ENCODE peak calls at places on chromosomes 13 and 19, in seven cellular contexts. One of them, this sample, is unnamed.

GRCh38 chr19:51810228-51810627 is 15.3 kb downstream of the FPR3 start:
- DNase-seq in HCT116: no peak
- DNase-seq in K562: peak
- DNase-seq in A549: peak
- DNase-seq in H1: no peak
- DNase-seq in GM12878: no peak
- DNase-seq in HepG2: peak
- DNase-seq in this sample: no peak

GRCh38 chr13:40389081-40389641 is 277.3 kb downstream of the FOXO1 start:
- DNase-seq in HCT116: no peak
- DNase-seq in K562: no peak
- DNase-seq in A549: no peak
- DNase-seq in H1: no peak
- DNase-seq in GM12878: peak
- DNase-seq in HepG2: no peak
- DNase-seq in this sample: no peak

GRCh38 chr13:43783820-43784219 is 3.0 kb downstream of the ENOX1 start:
- DNase-seq in HCT116: no peak
- DNase-seq in K562: no peak
- DNase-seq in A549: peak
- DNase-seq in H1: no peak
- DNase-seq in GM12878: no peak
- DNase-seq in HepG2: no peak
- DNase-seq in this sample: peak

GRCh38 chr13:86563308-86563707 is 764.1 kb upstream of the SLITRK6 start:
- DNase-seq in HCT116: no peak
- DNase-seq in K562: no peak
- DNase-seq in A549: no peak
- DNase-seq in H1: no peak
- DNase-seq in GM12878: no peak
- DNase-seq in HepG2: no peak
- DNase-seq in this sample: peak

GRCh38 chr13:101757446-101758039 is 305.1 kb downstream of the ITGBL1 start:
- DNase-seq in HCT116: no peak
- DNase-seq in K562: no peak
- DNase-seq in A549: peak
- DNase-seq in H1: no peak
- DNase-seq in GM12878: no peak
- DNase-seq in HepG2: no peak
- DNase-seq in this sample: peak

GRCh38 chr13:43309301-43309700 is 285.9 kb downstream of the DNAJC15 start:
- DNase-seq in HCT116: no peak
- DNase-seq in K562: no peak
- DNase-seq in A549: no peak
- DNase-seq in H1: no peak
- DNase-seq in GM12878: no peak
- DNase-seq in HepG2: no peak
- DNase-seq in this sample: peak

GRCh38 chr19:15368798-15369593 is 10.6 kb downstream of the AKAP8 start:
- DNase-seq in HCT116: no peak
- DNase-seq in K562: no peak
- DNase-seq in A549: no peak
- DNase-seq in H1: no peak
- DNase-seq in GM12878: no peak
- DNase-seq in HepG2: no peak
- DNase-seq in this sample: no peak

GRCh38 chr13:106373989-106374572 is 161.4 kb downstream of the EFNB2 start:
- DNase-seq in HCT116: no peak
- DNase-seq in K562: no peak
- DNase-seq in A549: no peak
- DNase-seq in H1: no peak
- DNase-seq in GM12878: peak
- DNase-seq in HepG2: no peak
- DNase-seq in this sample: peak

GRCh38 chr13:24500977-24501376 is 11.6 kb downstream of the PARP4 start:
- DNase-seq in HCT116: no peak
- DNase-seq in K562: no peak
- DNase-seq in A549: peak
- DNase-seq in H1: no peak
- DNase-seq in GM12878: no peak
- DNase-seq in HepG2: no peak
- DNase-seq in this sample: peak

GRCh38 chr13:87123987-87124784 is 547.0 kb upstream of the SLITRK5 start:
- DNase-seq in HCT116: peak
- DNase-seq in K562: peak
- DNase-seq in A549: peak
- DNase-seq in H1: no peak
- DNase-seq in GM12878: no peak
- DNase-seq in HepG2: peak
- DNase-seq in this sample: peak

GRCh38 chr13:26679411-26679810 is 81.2 kb downstream of the GPR12 start:
- DNase-seq in HCT116: no peak
- DNase-seq in K562: no peak
- DNase-seq in A549: no peak
- DNase-seq in H1: no peak
- DNase-seq in GM12878: no peak
- DNase-seq in HepG2: no peak
- DNase-seq in this sample: peak

GRCh38 chr13:75365724-75366173 is 116.2 kb downstream of the TBC1D4 start:
- DNase-seq in HCT116: peak
- DNase-seq in K562: no peak
- DNase-seq in A549: peak
- DNase-seq in H1: no peak
- DNase-seq in GM12878: peak
- DNase-seq in HepG2: no peak
- DNase-seq in this sample: peak

GRCh38 chr13:108961542-108962125 is 332.2 kb downstream of the MYO16 start:
- DNase-seq in HCT116: peak
- DNase-seq in K562: peak
- DNase-seq in A549: peak
- DNase-seq in H1: no peak
- DNase-seq in GM12878: peak
- DNase-seq in HepG2: peak
- DNase-seq in this sample: peak

GRCh38 chr19:8017808-8018207 is 12.4 kb upstream of the ELAVL1 start:
- DNase-seq in HCT116: no peak
- DNase-seq in K562: peak
- DNase-seq in A549: no peak
- DNase-seq in H1: no peak
- DNase-seq in GM12878: no peak
- DNase-seq in HepG2: peak
- DNase-seq in this sample: no peak

GRCh38 chr13:42137856-42138537 is 89.5 kb downstream of the DGKH start:
- DNase-seq in HCT116: no peak
- DNase-seq in K562: no peak
- DNase-seq in A549: no peak
- DNase-seq in H1: no peak
- DNase-seq in GM12878: no peak
- DNase-seq in HepG2: no peak
- DNase-seq in this sample: peak

GRCh38 chr19:12162882-12163806 is at the start of gene ZNF136:
- DNase-seq in HCT116: peak
- DNase-seq in K562: peak
- DNase-seq in A549: peak
- DNase-seq in H1: peak
- DNase-seq in GM12878: peak
- DNase-seq in HepG2: peak
- DNase-seq in this sample: peak

GRCh38 chr19:12163841-12164240 is 945 bp downstream of the ZNF136 start:
- DNase-seq in HCT116: no peak
- DNase-seq in K562: peak
- DNase-seq in A549: no peak
- DNase-seq in H1: no peak
- DNase-seq in GM12878: no peak
- DNase-seq in HepG2: no peak
- DNase-seq in this sample: peak

GRCh38 chr19:12159773-12160414 is 3.0 kb upstream of the ZNF136 start:
- DNase-seq in HCT116: no peak
- DNase-seq in K562: peak
- DNase-seq in A549: no peak
- DNase-seq in H1: no peak
- DNase-seq in GM12878: no peak
- DNase-seq in HepG2: no peak
- DNase-seq in this sample: no peak

GRCh38 chr19:12166596-12166995 is 3.7 kb downstream of the ZNF136 start:
- DNase-seq in HCT116: no peak
- DNase-seq in K562: no peak
- DNase-seq in A549: no peak
- DNase-seq in H1: no peak
- DNase-seq in GM12878: no peak
- DNase-seq in HepG2: no peak
- DNase-seq in this sample: peak

GRCh38 chr19:12162513-12162881 is 399 bp upstream of the ZNF136 start:
- DNase-seq in HCT116: no peak
- DNase-seq in K562: no peak
- DNase-seq in A549: no peak
- DNase-seq in H1: no peak
- DNase-seq in GM12878: no peak
- DNase-seq in HepG2: no peak
- DNase-seq in this sample: no peak
- TF ChIP-seq CEBPB in HCT116: no peak
- TF ChIP-seq CEBPB in K562: no peak
- TF ChIP-seq CEBPB in A549: no peak
- TF ChIP-seq CEBPB in H1: no peak
- TF ChIP-seq CEBPB in GM12878: no peak
- TF ChIP-seq CEBPB in HepG2: no peak
- TF ChIP-seq CEBPB in this sample: no peak

GRCh38 chr13:20711301-20712044 is 8.0 kb downstream of the IL17D start:
- DNase-seq in HCT116: no peak
- DNase-seq in K562: no peak
- DNase-seq in A549: peak
- DNase-seq in H1: peak
- DNase-seq in GM12878: no peak
- DNase-seq in HepG2: no peak
- DNase-seq in this sample: no peak
- H3K4me2 ChIP-seq in HCT116: no peak
- H3K4me2 ChIP-seq in K562: no peak
- H3K4me2 ChIP-seq in A549: no peak
- H3K4me2 ChIP-seq in H1: no peak
- H3K4me2 ChIP-seq in GM12878: no peak
- H3K4me2 ChIP-seq in HepG2: peak
- H3K4me2 ChIP-seq in this sample: no peak

GRCh38 chr19:33375760-33376159 is 2.3 kb downstream of the CEBPG start:
- DNase-seq in HCT116: no peak
- DNase-seq in K562: no peak
- DNase-seq in A549: no peak
- DNase-seq in H1: no peak
- DNase-seq in GM12878: no peak
- DNase-seq in HepG2: peak
- DNase-seq in this sample: peak

GRCh38 chr19:33376931-33377557 is 3.5 kb downstream of the CEBPG start:
- DNase-seq in HCT116: no peak
- DNase-seq in K562: no peak
- DNase-seq in A549: peak
- DNase-seq in H1: no peak
- DNase-seq in GM12878: no peak
- DNase-seq in HepG2: no peak
- DNase-seq in this sample: no peak

GRCh38 chr19:33379151-33379829 is 5.8 kb downstream of the CEBPG start:
- DNase-seq in HCT116: no peak
- DNase-seq in K562: no peak
- DNase-seq in A549: no peak
- DNase-seq in H1: no peak
- DNase-seq in GM12878: no peak
- DNase-seq in HepG2: no peak
- DNase-seq in this sample: no peak

GRCh38 chr19:33376423-33376822 is 2.9 kb downstream of the CEBPG start:
- DNase-seq in HCT116: peak
- DNase-seq in K562: no peak
- DNase-seq in A549: peak
- DNase-seq in H1: no peak
- DNase-seq in GM12878: no peak
- DNase-seq in HepG2: peak
- DNase-seq in this sample: peak

GRCh38 chr19:33377586-33378475 is 4.3 kb downstream of the CEBPG start:
- DNase-seq in HCT116: no peak
- DNase-seq in K562: no peak
- DNase-seq in A549: no peak
- DNase-seq in H1: no peak
- DNase-seq in GM12878: no peak
- DNase-seq in HepG2: no peak
- DNase-seq in this sample: no peak
- TF ChIP-seq CEBPB in HCT116: no peak
- TF ChIP-seq CEBPB in K562: no peak
- TF ChIP-seq CEBPB in A549: no peak
- TF ChIP-seq CEBPB in H1: no peak
- TF ChIP-seq CEBPB in GM12878: no peak
- TF ChIP-seq CEBPB in HepG2: no peak
- TF ChIP-seq CEBPB in this sample: no peak

GRCh38 chr19:45590300-45591003 is 5.8 kb upstream of the OPA3 start:
- DNase-seq in HCT116: no peak
- DNase-seq in K562: no peak
- DNase-seq in A549: no peak
- DNase-seq in H1: no peak
- DNase-seq in GM12878: no peak
- DNase-seq in HepG2: no peak
- DNase-seq in this sample: no peak
- H3K4me2 ChIP-seq in HCT116: peak
- H3K4me2 ChIP-seq in K562: peak
- H3K4me2 ChIP-seq in A549: no peak
- H3K4me2 ChIP-seq in H1: peak
- H3K4me2 ChIP-seq in GM12878: no peak
- H3K4me2 ChIP-seq in HepG2: peak
- H3K4me2 ChIP-seq in this sample: no peak